ENCODE peak calls at places on chromosomes 2 and 18, in nine cellular contexts. R, U, Y, F, D, C, A, I and T are unnamed samples.

GRCh38 chr2:43021791-43022500 is 204.5 kb downstream of the ZFP36L2 start:
- DNase-seq in R (no peak), U (peak), Y (peak), F (peak), D (no peak), C (peak), A (no peak), I (peak), T (no peak)

GRCh38 chr2:157375384-157375783 is 49.8 kb upstream of the ERMN start:
- DNase-seq in R (no peak), U (no peak), Y (no peak), F (no peak), D (no peak), C (no peak), A (no peak), I (no peak), T (no peak)

GRCh38 chr18:46073474-46074331 is 1.6 kb upstream of the PSTPIP2 start:
- DNase-seq in R (no peak), U (peak), Y (peak), F (peak), D (peak), C (peak), A (no peak), I (no peak), T (peak)

GRCh38 chr2:184890311-184890710 is 292.0 kb downstream of the ZNF804A start:
- DNase-seq in R (no peak), U (no peak), Y (no peak), F (no peak), D (peak), C (no peak), A (no peak), I (no peak), T (no peak)

GRCh38 chr18:23964282-23965238 is 50.0 kb upstream of the TTC39C start:
- DNase-seq in R (no peak), U (no peak), Y (peak), F (no peak), D (no peak), C (no peak), A (no peak), I (no peak), T (peak)

GRCh38 chr2:240875228-240876034 is 6.8 kb downstream of the AGXT start:
- DNase-seq in R (no peak), U (no peak), Y (no peak), F (no peak), D (no peak), C (no peak), A (peak), I (peak), T (no peak)

GRCh38 chr18:5155180-5155906 is 41.7 kb downstream of the AKAIN1 start:
- DNase-seq in R (no peak), U (no peak), Y (no peak), F (no peak), D (no peak), C (no peak), A (no peak), I (no peak), T (no peak)

GRCh38 chr18:39453882-39454281 is 1888.3 kb upstream of the CELF4 start:
- DNase-seq in R (no peak), U (no peak), Y (peak), F (no peak), D (peak), C (no peak), A (no peak), I (no peak), T (no peak)

GRCh38 chr18:46274266-46274665 is 170.1 kb downstream of the HAUS1 start:
- DNase-seq in R (no peak), U (no peak), Y (no peak), F (no peak), D (no peak), C (peak), A (no peak), I (no peak), T (no peak)

GRCh38 chr2:23589739-23590138 is 204.8 kb downstream of the KLHL29 start:
- DNase-seq in R (no peak), U (no peak), Y (no peak), F (no peak), D (no peak), C (no peak), A (peak), I (no peak), T (no peak)

GRCh38 chr2:190858817-190859216 is 21.8 kb upstream of the GLS start:
- DNase-seq in R (no peak), U (no peak), Y (no peak), F (no peak), D (peak), C (peak), A (no peak), I (no peak), T (no peak)

GRCh38 chr2:113192459-113193100 is 18.8 kb downstream of the PSD4 start:
- DNase-seq in R (no peak), U (no peak), Y (no peak), F (no peak), D (no peak), C (no peak), A (no peak), I (no peak), T (no peak)
- TF ChIP-seq CTCF in R (no peak), U (no peak), Y (peak), F (no peak), D (no peak), C (no peak), A (no peak), I (no peak), T (no peak)

GRCh38 chr2:196290569-196290968 is 119.2 kb upstream of the STK17B start:
- DNase-seq in R (no peak), U (no peak), Y (no peak), F (no peak), D (no peak), C (no peak), A (no peak), I (no peak), T (no peak)

GRCh38 chr2:196289000-196289399 is 117.6 kb upstream of the STK17B start:
- DNase-seq in R (no peak), U (no peak), Y (no peak), F (no peak), D (no peak), C (no peak), A (no peak), I (no peak), T (no peak)

GRCh38 chr2:196290149-196290548 is 118.8 kb upstream of the STK17B start:
- DNase-seq in R (no peak), U (no peak), Y (no peak), F (no peak), D (no peak), C (no peak), A (no peak), I (no peak), T (no peak)

GRCh38 chr2:196291873-196292800 is 120.8 kb upstream of the STK17B start:
- DNase-seq in R (peak), U (no peak), Y (no peak), F (no peak), D (no peak), C (peak), A (peak), I (peak), T (no peak)

GRCh38 chr2:196291418-196291817 is 120.0 kb upstream of the STK17B start:
- DNase-seq in R (no peak), U (no peak), Y (no peak), F (no peak), D (no peak), C (peak), A (no peak), I (no peak), T (no peak)
- H3K27ac ChIP-seq in R (peak), U (no peak), Y (no peak), F (no peak), D (no peak), C (peak), A (no peak), I (peak), T (no peak)

GRCh38 chr2:219687266-219687665 is 59.8 kb downstream of the SLC4A3 start:
- DNase-seq in R (no peak), U (no peak), Y (no peak), F (no peak), D (peak), C (no peak), A (no peak), I (no peak), T (no peak)

GRCh38 chr2:219681301-219682290 is 54.2 kb downstream of the SLC4A3 start:
- DNase-seq in R (no peak), U (no peak), Y (no peak), F (no peak), D (peak), C (no peak), A (no peak), I (no peak), T (no peak)

GRCh38 chr2:219687882-219688559 is 60.6 kb downstream of the SLC4A3 start:
- DNase-seq in R (no peak), U (no peak), Y (no peak), F (no peak), D (no peak), C (peak), A (no peak), I (no peak), T (no peak)

GRCh38 chr2:219688560-219689445 is 61.4 kb downstream of the SLC4A3 start:
- DNase-seq in R (no peak), U (no peak), Y (peak), F (peak), D (peak), C (peak), A (no peak), I (peak), T (no peak)

GRCh38 chr2:219684721-219685689 is 57.6 kb downstream of the SLC4A3 start:
- DNase-seq in R (peak), U (peak), Y (peak), F (peak), D (peak), C (peak), A (peak), I (peak), T (peak)
- TF ChIP-seq CTCF in R (no peak), U (peak), Y (no peak), F (no peak), D (no peak), C (no peak), A (no peak), I (no peak), T (no peak)

DNA sequence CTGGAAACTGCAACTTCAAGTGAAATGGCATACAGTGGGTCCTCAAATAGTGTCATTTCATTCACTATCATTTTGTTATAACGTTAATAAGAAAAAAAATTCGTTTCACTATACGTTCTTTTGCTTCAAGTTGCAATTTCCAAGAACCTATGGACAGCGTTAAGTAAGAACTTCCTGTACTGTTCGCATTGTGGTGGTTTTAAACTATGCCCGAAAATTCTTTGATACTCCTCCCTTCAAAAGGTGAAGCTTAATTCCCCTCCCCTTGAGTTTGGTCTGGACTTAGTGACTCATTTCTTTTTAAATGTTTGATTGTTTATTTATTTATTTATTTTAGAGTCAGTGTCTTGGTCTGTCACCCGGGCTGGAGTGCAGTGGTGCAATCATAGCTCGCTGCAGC is 20.7 kb downstream of the GNLY start:
- DNase-seq in R (no peak), U (no peak), Y (no peak), F (no peak), D (no peak), C (no peak), A (no peak), I (no peak), T (no peak)
- H3K27ac ChIP-seq in R (peak), U (no peak), Y (no peak), F (no peak), D (no peak), C (no peak), A (peak), I (peak), T (no peak)

GRCh38 chr18:68330658-68331057 is 384.2 kb downstream of the TMX3 start:
- DNase-seq in R (no peak), U (no peak), Y (no peak), F (no peak), D (no peak), C (no peak), A (no peak), I (no peak), T (no peak)
- TF ChIP-seq CTCF in R (no peak), U (no peak), Y (no peak), F (no peak), D (no peak), C (no peak), A (no peak), I (no peak), T (no peak)

GRCh38 chr2:96531366-96531765 is 5.2 kb upstream of the ARID5A start:
- DNase-seq in R (no peak), U (no peak), Y (no peak), F (no peak), D (no peak), C (no peak), A (no peak), I (no peak), T (no peak)

GRCh38 chr2:96533292-96534073 is 3.1 kb upstream of the ARID5A start:
- DNase-seq in R (peak), U (peak), Y (no peak), F (peak), D (peak), C (peak), A (peak), I (peak), T (no peak)

GRCh38 chr2:96532641-96533291 is 3.8 kb upstream of the ARID5A start:
- DNase-seq in R (no peak), U (no peak), Y (no peak), F (peak), D (no peak), C (no peak), A (no peak), I (no peak), T (no peak)

GRCh38 chr2:96530474-96531357 is 5.8 kb upstream of the ARID5A start:
- DNase-seq in R (no peak), U (no peak), Y (no peak), F (no peak), D (no peak), C (no peak), A (no peak), I (no peak), T (no peak)

DNA sequence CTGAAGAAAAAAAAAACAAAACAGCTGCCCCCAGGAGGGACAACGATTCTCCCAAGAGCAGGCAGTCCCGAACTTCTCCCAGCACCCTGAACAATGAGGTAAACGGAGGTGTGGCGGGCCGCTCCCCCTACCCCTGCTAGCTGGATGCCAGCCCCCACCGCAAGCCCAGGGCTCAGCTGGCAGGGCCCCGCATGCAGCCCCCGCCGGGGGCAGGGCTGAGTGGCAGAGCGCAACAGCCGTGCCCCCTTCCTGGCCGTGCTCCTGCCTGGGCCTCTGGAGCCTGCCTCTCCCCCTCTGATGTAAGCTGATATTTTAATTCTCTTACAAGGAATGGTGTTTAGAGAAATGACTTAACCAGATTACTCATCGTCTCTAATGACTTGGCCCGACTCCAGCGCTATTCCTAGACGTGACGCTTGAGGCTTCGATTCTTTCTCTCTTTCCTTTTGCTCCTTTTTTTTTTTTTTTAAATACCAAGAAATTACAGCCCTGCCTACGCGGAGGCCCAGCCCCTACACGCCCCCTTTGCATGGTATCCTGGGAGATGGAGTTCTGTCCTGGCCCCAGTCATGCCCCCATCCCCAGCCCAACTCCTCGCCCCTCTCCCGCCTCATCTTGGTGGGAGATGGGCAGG is 4.6 kb upstream of the ARID5A start:
- DNase-seq in R (peak), U (peak), Y (peak), F (peak), D (peak), C (peak), A (peak), I (peak), T (peak)
- H3K27ac ChIP-seq in R (peak), U (peak), Y (peak), F (peak), D (peak), C (peak), A (peak), I (peak), T (peak)

GRCh38 chr18:72530622-72531021 is 13.5 kb downstream of the CBLN2 start:
- DNase-seq in R (no peak), U (no peak), Y (no peak), F (no peak), D (no peak), C (no peak), A (no peak), I (no peak), T (no peak)
- TF ChIP-seq CTCF in R (no peak), U (no peak), Y (peak), F (no peak), D (peak), C (no peak), A (no peak), I (no peak), T (no peak)

GRCh38 chr2:77520981-77521380 is 1.2 kb downstream of the LRRTM4 start:
- DNase-seq in R (no peak), U (no peak), Y (no peak), F (no peak), D (no peak), C (no peak), A (no peak), I (no peak), T (no peak)

GRCh38 chr2:77521931-77522470 is at the start of gene LRRTM4:
- DNase-seq in R (no peak), U (no peak), Y (peak), F (no peak), D (no peak), C (no peak), A (peak), I (no peak), T (no peak)

GRCh38 chr2:77521482-77521881 is 694 bp downstream of the LRRTM4 start:
- DNase-seq in R (no peak), U (no peak), Y (no peak), F (no peak), D (no peak), C (no peak), A (no peak), I (no peak), T (no peak)

GRCh38 chr2:77519164-77519887 is 2.9 kb downstream of the LRRTM4 start:
- DNase-seq in R (no peak), U (no peak), Y (no peak), F (no peak), D (no peak), C (no peak), A (no peak), I (no peak), T (no peak)

DNA sequence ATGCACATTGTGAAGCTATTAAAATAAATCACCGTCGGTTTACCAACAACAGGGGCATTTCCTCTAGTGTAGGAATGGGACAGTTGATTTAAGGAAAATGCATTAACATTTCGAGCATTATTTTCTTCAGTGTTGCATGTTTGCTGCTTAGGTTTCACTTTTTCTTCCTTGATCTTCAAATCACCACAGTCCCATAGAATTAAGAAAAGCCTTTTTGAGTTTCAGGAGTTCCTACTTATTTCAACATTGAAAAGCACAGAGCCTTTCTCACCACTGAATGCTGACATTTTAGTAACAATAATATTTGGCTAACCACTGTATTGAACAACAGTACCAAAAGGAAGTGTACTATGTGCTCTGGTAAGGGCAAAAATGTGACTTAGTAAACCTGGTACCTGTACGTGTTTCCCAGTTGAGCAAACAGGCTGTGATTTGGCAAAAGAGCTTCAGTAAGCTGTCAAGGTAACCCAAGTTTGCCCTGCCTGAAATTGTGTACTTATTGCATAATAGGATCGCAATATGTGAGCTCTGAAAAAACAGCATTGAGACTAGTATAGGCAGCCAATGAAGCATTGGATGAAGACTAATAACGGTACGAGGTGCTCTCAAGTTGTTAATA is 2.2 kb downstream of the LRRTM4 start:
- DNase-seq in R (no peak), U (no peak), Y (no peak), F (no peak), D (no peak), C (no peak), A (no peak), I (no peak), T (no peak)
- H3K27ac ChIP-seq in R (no peak), U (no peak), Y (no peak), F (no peak), D (no peak), C (no peak), A (no peak), I (no peak), T (no peak)

DNA sequence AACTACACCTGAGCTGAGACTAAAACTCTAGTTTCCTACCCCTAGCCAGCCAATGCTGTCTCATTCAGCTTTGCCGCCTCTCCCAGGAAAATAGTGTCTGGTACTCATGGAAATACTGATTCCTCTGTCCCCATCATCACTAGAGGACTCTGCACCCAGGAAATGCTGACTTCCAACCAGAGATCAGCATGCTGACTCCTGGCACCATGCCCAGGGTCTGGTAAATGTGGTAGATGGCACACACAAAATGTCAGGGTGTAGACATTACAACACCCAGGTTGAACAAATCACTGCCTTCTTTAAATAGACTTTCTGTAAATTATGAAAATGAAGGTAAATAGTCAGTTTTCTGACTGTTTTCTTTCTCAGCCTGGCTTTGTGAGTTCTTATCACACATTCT is 307.3 kb upstream of the CHAC2 start:
- DNase-seq in R (no peak), U (peak), Y (peak), F (no peak), D (no peak), C (no peak), A (no peak), I (no peak), T (no peak)
- TF ChIP-seq CTCF in R (no peak), U (no peak), Y (no peak), F (no peak), D (no peak), C (no peak), A (no peak), I (no peak), T (no peak)

GRCh38 chr2:48345176-48345575 is 184.8 kb upstream of the STON1 start:
- DNase-seq in R (no peak), U (no peak), Y (no peak), F (no peak), D (no peak), C (peak), A (no peak), I (no peak), T (no peak)

GRCh38 chr2:48346124-48346536 is 183.8 kb upstream of the STON1 start:
- DNase-seq in R (peak), U (no peak), Y (peak), F (peak), D (peak), C (no peak), A (peak), I (peak), T (no peak)

GRCh38 chr2:48343154-48343553 is 186.8 kb upstream of the STON1 start:
- DNase-seq in R (no peak), U (no peak), Y (no peak), F (no peak), D (no peak), C (no peak), A (no peak), I (no peak), T (no peak)

GRCh38 chr2:48343571-48344440 is 186.1 kb upstream of the STON1 start:
- DNase-seq in R (no peak), U (no peak), Y (peak), F (no peak), D (peak), C (peak), A (no peak), I (no peak), T (no peak)

DNA sequence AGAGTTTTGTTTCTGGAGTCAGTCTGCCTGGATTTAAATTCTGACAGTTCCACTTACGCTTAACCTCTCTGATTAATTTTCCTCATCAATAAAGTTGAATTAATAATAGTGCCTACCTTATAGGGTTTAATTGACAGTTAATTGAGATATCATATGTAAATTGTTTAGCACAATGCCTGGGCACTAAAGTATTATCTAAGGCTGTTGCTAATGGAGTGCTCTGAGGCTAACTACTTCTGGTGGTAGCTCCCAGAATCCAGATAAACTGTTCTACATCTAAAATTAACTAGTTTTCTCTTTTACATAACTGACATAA is 185.6 kb upstream of the STON1 start:
- DNase-seq in R (no peak), U (no peak), Y (no peak), F (no peak), D (no peak), C (no peak), A (no peak), I (no peak), T (no peak)
- H3K27ac ChIP-seq in R (peak), U (peak), Y (peak), F (no peak), D (no peak), C (peak), A (peak), I (peak), T (no peak)